ENCODE peak calls at places on chromosomes 3 and 15, in four cellular contexts. A, H, G and R are unnamed samples. For H3K4me1, the result is how much of the 10 kb centered on the place peaks cover.

GRCh38 chr3:160180581-160181216 is 44.5 kb upstream of the C3orf80 start:
- DNase-seq in A (no peak), H (no peak), G (no peak), R (no peak)

GRCh38 chr3:156677120-156677479 is 2.7 kb downstream of the TIPARP start:
- DNase-seq in G (no peak), A (no peak), H (no peak), R (no peak)

GRCh38 chr3:105634719-105635118 is 234.1 kb downstream of the CBLB start:
- DNase-seq in G (no peak), H (no peak), A (no peak), R (no peak)

GRCh38 chr15:88509964-88510363 is 36.5 kb downstream of the DET1 start:
- DNase-seq in H (no peak), A (no peak), G (no peak), R (no peak)

GRCh38 chr3:156148946-156149348 is 28.6 kb downstream of the KCNAB1 start:
- DNase-seq in G (no peak), A (no peak), H (peak), R (no peak)

GRCh38 chr15:44882499-44882968 is 74.0 kb upstream of the TERB2 start:
- DNase-seq in G (no peak), H (no peak), A (no peak), R (no peak)

GRCh38 chr3:134904333-134904771 is 109.3 kb downstream of the EPHB1 start:
- DNase-seq in H (no peak), A (no peak), G (no peak), R (no peak)

GRCh38 chr15:92714071-92714456 is 58.5 kb upstream of the FAM174B start:
- DNase-seq in A (no peak), G (no peak), H (peak), R (peak)

GRCh38 chr15:56371495-56372147 is 6.4 kb downstream of the TEX9 start:
- DNase-seq in G (no peak), H (no peak), A (no peak), R (no peak)

GRCh38 chr3:184373422-184373821 is 4.6 kb downstream of the THPO start:
- DNase-seq in G (no peak), H (no peak), A (no peak), R (no peak)

GRCh38 chr15:88653200-88654064 is 14.6 kb downstream of the ISG20 start:
- DNase-seq in A (no peak), H (no peak), G (no peak), R (no peak)

GRCh38 chr3:170640737-170641171 is 54.9 kb upstream of the SLC7A14 start:
- DNase-seq in A (no peak), H (no peak), G (no peak), R (no peak)

GRCh38 chr3:42742259-42742658 is 30.8 kb downstream of the CCDC13 start:
- DNase-seq in A (no peak), G (no peak), H (no peak), R (no peak)

GRCh38 chr3:10195692-10196091 is 31.0 kb downstream of the IRAK2 start:
- DNase-seq in H (no peak), G (peak), A (no peak), R (no peak)

GRCh38 chr3:10194328-10195071 is 29.8 kb downstream of the IRAK2 start:
- DNase-seq in G (peak), H (no peak), A (no peak), R (no peak)

GRCh38 chr3:10189557-10190374 is 25.0 kb downstream of the IRAK2 start:
- DNase-seq in A (peak), H (peak), G (peak), R (no peak)

GRCh38 chr3:10193692-10194327 is 29.1 kb downstream of the IRAK2 start:
- DNase-seq in H (no peak), G (no peak), A (no peak), R (no peak)

GRCh38 chr3:10192953-10193691 is 28.4 kb downstream of the IRAK2 start:
- DNase-seq in G (no peak), A (no peak), H (no peak), R (peak)
- H3K4me1 ChIP-seq in G (half or more), A (half or more), H (under half), R (under half)

GRCh38 chr15:57549935-57550334 is 41.8 kb upstream of the MYZAP start:
- DNase-seq in H (no peak), A (no peak), G (no peak), R (no peak)

GRCh38 chr15:57547243-57547755 is 44.4 kb upstream of the MYZAP start:
- DNase-seq in H (no peak), A (no peak), G (no peak), R (no peak)

GRCh38 chr15:57550640-57551039 is 41.1 kb upstream of the MYZAP start:
- DNase-seq in H (no peak), A (peak), G (no peak), R (no peak)

GRCh38 chr15:57548325-57548724 is 43.4 kb upstream of the MYZAP start:
- DNase-seq in G (no peak), A (no peak), H (no peak), R (no peak)

GRCh38 chr15:57548835-57549234 is 42.9 kb upstream of the MYZAP start:
- DNase-seq in G (no peak), A (no peak), H (no peak), R (no peak)
- H3K4me1 ChIP-seq in G (under half), A (half or more), H (under half), R (under half)

DNA sequence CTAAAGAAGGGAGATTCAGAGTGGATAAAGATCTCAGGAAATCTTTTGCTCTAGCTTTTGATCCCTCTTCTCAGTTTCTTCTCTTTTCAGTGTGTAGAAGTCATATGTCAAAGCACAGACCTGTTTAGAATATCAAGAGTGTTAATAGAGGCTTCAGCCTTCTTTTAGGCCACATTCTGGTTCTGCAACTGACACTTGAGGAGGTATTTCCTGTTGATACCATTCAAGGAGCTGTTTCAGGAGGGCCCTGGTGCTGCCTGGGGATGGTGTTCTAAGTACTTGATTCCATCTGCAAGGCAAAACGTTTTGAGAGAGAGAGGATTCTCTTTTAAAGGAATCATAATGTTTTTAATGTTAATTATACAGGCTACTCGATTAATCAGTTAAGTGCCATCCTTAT is 313.7 kb downstream of the PTPRG start:
- DNase-seq in G (no peak), H (no peak), A (no peak), R (peak)
- H3K4me1 ChIP-seq in G (under half), H (under half), A (half or more), R (under half)

DNA sequence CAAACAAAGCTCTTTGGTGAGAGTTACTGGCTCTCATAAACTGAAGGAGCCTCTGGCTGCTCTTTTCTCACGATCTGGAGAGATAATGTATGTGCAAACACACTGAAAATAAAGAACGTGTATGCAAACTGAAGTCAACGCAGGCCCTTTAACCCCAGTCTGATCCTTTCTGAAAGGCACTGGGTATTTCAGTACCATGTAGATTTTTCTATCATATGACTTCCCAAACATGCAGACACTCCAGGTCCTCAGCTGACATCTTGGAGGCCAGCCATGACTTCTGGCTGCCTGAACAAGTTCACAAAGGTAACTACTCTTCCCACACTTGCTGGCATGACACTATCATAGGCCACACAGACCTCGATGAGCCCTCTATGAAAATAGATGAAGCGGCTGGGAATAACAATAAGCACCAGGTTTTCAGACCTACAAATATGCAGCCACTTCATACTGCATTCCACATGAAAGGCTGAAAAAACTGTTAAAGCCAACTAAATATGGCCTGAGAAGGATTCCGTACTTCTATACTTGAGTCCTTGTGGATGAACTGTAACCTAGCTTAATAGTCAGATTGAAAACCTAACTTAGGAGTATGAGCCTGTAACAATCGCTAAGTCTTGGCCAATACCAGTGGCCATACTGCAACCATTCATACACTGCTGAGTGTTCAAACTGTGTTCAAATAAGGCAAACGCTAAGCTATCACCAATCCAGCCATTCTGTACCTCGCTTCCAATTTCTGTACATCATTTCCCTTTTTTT is 121.3 kb downstream of the THRB start:
- DNase-seq in A (peak), H (no peak), G (peak), R (no peak)
- H3K4me1 ChIP-seq in A (under half), H (under half), G (under half), R (under half)

GRCh38 chr15:38665586-38665985 is 101.0 kb upstream of the RASGRP1 start:
- DNase-seq in H (no peak), G (no peak), A (no peak), R (no peak)
- H3K4me1 ChIP-seq in H (under half), G (under half), A (under half), R (under half)

GRCh38 chr3:17050051-17050450 is 165.3 kb downstream of the PLCL2 start:
- DNase-seq in H (no peak), G (no peak), A (no peak), R (no peak)
- H3K4me1 ChIP-seq in H (under half), G (under half), A (under half), R (under half)

DNA sequence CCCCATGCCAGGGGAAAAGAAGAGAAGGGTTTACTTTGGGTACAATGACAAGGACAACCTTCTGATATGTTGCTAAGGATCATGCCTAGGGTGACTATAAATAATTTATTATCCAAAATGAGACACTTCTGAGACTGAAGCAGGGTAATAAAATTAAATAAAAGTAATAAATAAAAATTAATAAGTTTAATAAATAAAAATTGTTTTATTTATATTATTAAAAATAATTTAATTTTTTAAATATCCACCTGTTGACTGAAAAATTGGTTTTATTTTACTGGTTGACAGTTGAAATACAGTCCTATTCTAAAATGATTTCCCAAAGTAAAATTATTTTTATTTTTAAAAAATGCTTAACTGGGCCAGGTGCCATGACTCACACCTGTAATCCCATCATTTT is 102.0 kb downstream of the FHIT start:
- DNase-seq in H (no peak), G (no peak), A (no peak), R (no peak)
- H3K4me1 ChIP-seq in H (under half), G (under half), A (under half), R (under half)

GRCh38 chr15:67548532-67548852 is 6.0 kb downstream of the MAP2K5 start:
- DNase-seq in A (no peak), H (no peak), G (no peak), R (no peak)
- H3K4me1 ChIP-seq in A (half or more), H (under half), G (under half), R (under half)

DNA sequence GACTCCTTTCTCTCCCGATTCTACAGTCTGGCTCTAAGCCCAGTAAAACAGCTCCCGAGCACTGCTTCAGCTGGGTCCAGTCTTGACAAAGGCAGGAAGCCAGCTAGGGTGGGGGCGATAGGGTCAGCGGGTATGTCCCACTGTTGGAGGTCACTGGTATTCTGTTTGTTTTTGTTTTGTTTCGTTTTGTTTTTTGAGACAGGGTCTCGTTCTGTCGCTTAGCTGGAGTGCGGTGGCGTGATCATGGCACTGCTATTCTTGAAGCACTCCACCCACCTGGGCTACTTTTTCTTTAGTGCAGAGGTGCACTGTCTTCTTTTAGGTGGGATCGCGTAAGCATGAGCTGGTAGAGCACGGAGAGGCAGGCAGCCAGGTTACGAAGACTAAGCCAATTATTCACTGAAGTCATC is 16.3 kb downstream of the GCSAM start:
- DNase-seq in H (no peak), G (no peak), A (peak), R (no peak)
- H3K4me1 ChIP-seq in H (under half), G (under half), A (under half), R (under half)

GRCh38 chr3:98733778-98734281 is 29.3 kb upstream of the ST3GAL6 start:
- DNase-seq in H (no peak), G (no peak), A (no peak), R (no peak)
- H3K4me1 ChIP-seq in H (under half), G (under half), A (half or more), R (under half)